ENCODE peak calls at places on chromosome 4, in five cellular contexts. K is A549, W is HepG2, B is K562, N is WTC11. C is an unnamed sample.

GRCh38 chr4:82614868-82615449 is 53.2 kb upstream of the TMEM150C start:
- DNase-seq in K (no peak), W (no peak), B (no peak), N (no peak), C (no peak)

GRCh38 chr4:25921922-25922321 is 7.9 kb downstream of the SMIM20 start:
- DNase-seq in K (no peak), W (no peak), B (no peak), N (no peak), C (no peak)

GRCh38 chr4:74410272-74410671 is 34.7 kb upstream of the AREG start:
- DNase-seq in K (no peak), W (no peak), B (no peak), N (no peak), C (no peak)

GRCh38 chr4:85500110-85500867 is 25.3 kb downstream of the ARHGAP24 start:
- DNase-seq in K (no peak), W (no peak), B (no peak), N (no peak), C (no peak)

GRCh38 chr4:44713125-44713524 is 13.2 kb downstream of the GNPDA2 start:
- DNase-seq in K (no peak), W (no peak), B (peak), N (no peak), C (no peak)

GRCh38 chr4:86791126-86791525 is 58.1 kb downstream of the SLC10A6 start:
- DNase-seq in K (no peak), W (peak), B (no peak), N (peak), C (no peak)

GRCh38 chr4:167652267-167652666 is 418.0 kb upstream of the SPOCK3 start:
- DNase-seq in K (no peak), W (no peak), B (no peak), N (no peak), C (no peak)

GRCh38 chr4:3124070-3124767 is 49.7 kb downstream of the HTT start:
- DNase-seq in K (no peak), W (no peak), B (no peak), N (no peak), C (peak)

GRCh38 chr4:1375051-1375721 is 28.2 kb downstream of the UVSSA start:
- DNase-seq in K (no peak), W (no peak), B (no peak), N (peak), C (no peak)

GRCh38 chr4:5381981-5382441 is 326.3 kb downstream of the EVC2 start:
- DNase-seq in K (peak), W (no peak), B (no peak), N (no peak), C (no peak)

GRCh38 chr4:21410372-21410771 is 538.2 kb downstream of the KCNIP4 start:
- DNase-seq in K (no peak), W (no peak), B (no peak), N (peak), C (no peak)

GRCh38 chr4:109588176-109588575 is 28.1 kb downstream of the MCUB start:
- DNase-seq in K (no peak), W (no peak), B (no peak), N (no peak), C (no peak)

GRCh38 chr4:185004562-185005208 is 13.6 kb upstream of the HELT start:
- DNase-seq in K (no peak), W (no peak), B (no peak), N (peak), C (no peak)

GRCh38 chr4:2948895-2949781 is 14.1 kb downstream of the NOP14 start:
- DNase-seq in K (no peak), W (no peak), B (no peak), N (no peak), C (peak)

GRCh38 chr4:53852343-53852742 is 212.1 kb downstream of the CHIC2 start:
- DNase-seq in K (no peak), W (no peak), B (no peak), N (no peak), C (no peak)

GRCh38 chr4:73619351-73619750 is 885 bp downstream of the RASSF6 start:
- DNase-seq in K (no peak), W (no peak), B (no peak), N (no peak), C (no peak)

GRCh38 chr4:175616287-175616686 is 195.8 kb downstream of the GPM6A start:
- DNase-seq in K (no peak), W (no peak), B (no peak), N (no peak), C (no peak)

GRCh38 chr4:31461425-31461824 is 741.3 kb downstream of the PCDH7 start:
- DNase-seq in K (no peak), W (no peak), B (no peak), N (no peak), C (no peak)

GRCh38 chr4:38856046-38856445 is 571 bp downstream of the TLR6 start:
- DNase-seq in K (no peak), W (no peak), B (no peak), N (no peak), C (no peak)

GRCh38 chr4:7367361-7367760 is 67.4 kb downstream of the PSAPL1 start:
- DNase-seq in K (no peak), W (no peak), B (no peak), N (no peak), C (no peak)

GRCh38 chr4:139167774-139168444 is 9.1 kb downstream of the ELF2 start:
- DNase-seq in K (peak), W (peak), B (no peak), N (no peak), C (peak)

GRCh38 chr4:118775405-118775804 is 60.5 kb downstream of the SEC24D start:
- DNase-seq in K (no peak), W (no peak), B (no peak), N (no peak), C (no peak)

GRCh38 chr4:148986951-148987350 is 544.7 kb upstream of the NR3C2 start:
- DNase-seq in K (no peak), W (no peak), B (no peak), N (no peak), C (peak)

GRCh38 chr4:3385719-3386440 is 55.9 kb upstream of the HGFAC start:
- DNase-seq in K (no peak), W (no peak), B (no peak), N (no peak), C (no peak)

GRCh38 chr4:12692815-12693214 is 791.3 kb downstream of the RAB28 start:
- DNase-seq in K (no peak), W (no peak), B (no peak), N (no peak), C (no peak)

GRCh38 chr4:65951177-65951576 is 280.9 kb upstream of the EPHA5 start:
- DNase-seq in K (no peak), W (no peak), B (no peak), N (no peak), C (no peak)

GRCh38 chr4:4418676-4419370 is 31.9 kb downstream of the NSG1 start:
- DNase-seq in K (no peak), W (no peak), B (no peak), N (no peak), C (no peak)

GRCh38 chr4:87073570-87074470 is 139.0 kb downstream of the AFF1 start:
- DNase-seq in K (no peak), W (no peak), B (no peak), N (no peak), C (no peak)

GRCh38 chr4:1072830-1073446 is 40.4 kb downstream of the RNF212 start:
- DNase-seq in K (peak), W (peak), B (peak), N (peak), C (peak)

GRCh38 chr4:156972370-156972980 is 876 bp upstream of the PDGFC start:
- DNase-seq in K (no peak), W (no peak), B (no peak), N (no peak), C (no peak)

GRCh38 chr4:172871381-172871780 is 297.2 kb upstream of the GALNT7 start:
- DNase-seq in K (no peak), W (no peak), B (no peak), N (no peak), C (no peak)

GRCh38 chr4:38980903-38981676 is 51.1 kb downstream of the TMEM156 start:
- DNase-seq in K (no peak), W (peak), B (no peak), N (no peak), C (peak)

GRCh38 chr4:109622581-109622980 is 62.5 kb downstream of the MCUB start:
- DNase-seq in K (no peak), W (no peak), B (no peak), N (no peak), C (no peak)

GRCh38 chr4:188454573-188454972 is 315.3 kb downstream of the TRIML1 start:
- DNase-seq in K (no peak), W (no peak), B (no peak), N (no peak), C (no peak)

GRCh38 chr4:52574036-52574435 is 85.1 kb downstream of the USP46 start:
- DNase-seq in K (no peak), W (no peak), B (no peak), N (no peak), C (no peak)

DNA sequence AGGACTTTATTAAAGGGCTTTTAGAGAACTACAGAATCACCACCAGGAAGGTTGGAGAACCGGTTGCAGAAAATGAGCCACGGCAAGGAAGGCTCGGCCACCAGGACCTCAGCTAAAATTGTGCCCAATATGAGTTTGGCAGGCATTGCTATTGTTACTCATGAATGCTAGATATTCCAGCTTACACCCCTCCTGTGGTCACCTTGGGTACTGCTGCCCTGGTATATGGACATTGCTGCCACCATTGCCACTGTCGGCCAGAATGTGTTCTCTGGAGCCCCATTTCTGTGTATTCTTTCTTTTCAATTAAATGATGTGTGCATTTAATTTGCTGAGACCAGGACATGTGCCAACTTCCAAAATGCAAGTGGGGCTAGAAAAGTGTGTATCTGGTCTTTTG is 626.7 kb upstream of the BOD1L1 start:
- DNase-seq in K (peak), W (no peak), B (peak), N (peak), C (peak)
- TF ChIP-seq JUN in K (no peak), W (no peak), B (no peak), N (no peak), C (no peak)

DNA sequence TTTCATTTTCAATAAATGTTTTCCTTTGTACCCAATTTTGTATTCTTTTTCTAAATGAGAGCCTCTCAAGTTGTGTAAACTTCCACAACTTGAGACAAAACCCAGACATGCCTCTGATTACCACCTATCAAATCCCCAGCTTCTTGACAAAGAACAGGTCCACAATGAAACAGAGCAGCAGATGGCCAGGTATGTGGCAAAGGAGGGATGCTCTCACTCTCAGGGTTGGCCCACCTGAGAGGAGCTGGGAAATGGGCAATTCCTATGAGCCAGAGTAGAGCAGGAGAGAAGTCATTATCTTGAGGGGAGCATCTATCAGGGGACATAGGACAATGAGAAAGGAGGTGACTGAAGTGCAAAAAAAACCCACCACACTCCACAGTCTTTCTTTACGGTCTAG is 273.5 kb upstream of the FAM241A start:
- DNase-seq in K (no peak), W (no peak), B (no peak), N (no peak), C (no peak)
- TF ChIP-seq JUN in K (no peak), W (no peak), B (no peak), N (no peak), C (no peak)

DNA sequence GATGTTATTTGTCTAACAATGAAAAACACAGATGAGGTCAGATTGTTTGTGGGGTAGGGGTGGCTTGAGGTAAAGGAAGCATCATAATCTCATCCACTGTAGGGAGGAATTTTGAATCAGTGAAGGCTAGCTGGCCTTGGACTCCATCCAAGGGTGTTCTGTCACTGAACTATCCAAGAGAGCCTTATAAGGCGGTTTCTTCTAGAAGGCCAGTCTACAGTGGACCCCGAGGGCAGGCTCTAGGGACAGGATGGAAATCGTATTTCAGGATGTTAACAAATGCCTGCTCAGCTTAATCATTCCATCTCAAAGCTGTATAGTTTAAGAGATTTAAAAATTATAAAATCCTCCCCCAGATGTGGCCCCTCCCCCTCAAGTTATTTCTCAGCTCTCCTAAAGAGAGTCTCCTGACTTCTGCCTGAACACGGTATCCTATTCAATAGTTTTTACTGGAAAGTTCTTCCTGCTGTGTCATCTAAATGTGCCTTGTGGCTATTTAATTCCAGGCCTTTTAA is 8.1 kb downstream of the IGFBP7 start:
- DNase-seq in K (no peak), W (peak), B (no peak), N (no peak), C (peak)
- TF ChIP-seq JUN in K (no peak), W (no peak), B (no peak), N (no peak), C (peak)

DNA sequence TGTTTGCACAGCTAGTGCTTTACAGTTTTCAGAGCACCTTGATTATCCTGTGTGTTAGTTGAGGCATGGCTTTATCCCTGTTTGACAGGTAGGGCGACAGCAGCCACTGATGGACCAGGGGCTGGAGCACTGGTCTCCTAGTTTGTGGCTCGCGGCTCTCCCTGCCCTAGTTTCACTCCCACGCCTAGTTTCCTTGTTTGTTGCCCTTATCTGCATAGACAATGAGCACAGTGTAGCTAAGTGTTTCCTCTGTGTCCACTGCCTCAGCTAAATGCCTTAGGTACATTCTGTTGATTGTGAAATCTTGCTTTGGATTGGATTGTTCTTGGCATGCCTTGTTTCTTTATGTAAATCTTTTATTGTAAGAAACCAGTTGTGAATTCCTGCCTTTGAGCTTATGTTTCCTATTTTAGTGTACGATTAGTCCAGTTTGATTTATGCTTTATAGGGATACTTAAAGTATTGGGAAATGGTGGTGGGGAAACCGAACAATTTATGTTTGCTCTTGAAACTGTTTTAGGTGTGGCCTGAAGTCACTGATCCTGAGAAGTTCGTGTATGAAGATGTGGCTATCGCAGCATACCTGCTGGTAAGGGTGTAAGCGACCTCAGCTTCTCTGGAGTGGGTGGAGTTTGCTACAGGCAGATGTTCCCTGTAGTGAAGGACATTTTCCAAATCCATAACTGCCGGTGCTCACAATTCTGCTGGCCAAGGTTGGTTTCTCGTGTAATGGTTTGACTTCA is 11.0 kb downstream of the TRMT44 start:
- DNase-seq in K (no peak), W (no peak), B (peak), N (no peak), C (peak)
- TF ChIP-seq JUN in K (no peak), W (no peak), B (no peak), N (no peak), C (no peak)

C was measured in endothelial cell of umbilical vein.